ENCODE peak calls at places on chromosomes 16 and 17, in seven cellular contexts. Q is left lung; J is SJCRH30; F is tibial nerve; E is CD8-positive, alpha-beta T cell; I is HCT116; M is IMR-90. W is an unnamed sample.

GRCh38 chr17:33292184-33292980 is 713 bp downstream of the ASIC2 start:
- DNase-seq in Q (no peak), J (no peak), F (no peak), E (no peak), I (no peak), M (peak; percentile 20), W (peak; percentile 65)

GRCh38 chr17:29124135-29124930 is 55.9 kb downstream of the MYO18A start:
- DNase-seq in Q (no peak), J (peak; percentile 68), F (peak; percentile 52), E (no peak), I (no peak), M (peak; percentile 82), W (no peak)

GRCh38 chr17:82097187-82097918 is 683 bp downstream of the FASN start:
- DNase-seq in Q (no peak), J (peak; percentile 83), F (no peak), E (no peak), I (no peak), M (peak; percentile 64), W (peak; percentile 84)

GRCh38 chr17:72369366-72369765 is 248.5 kb downstream of the SOX9 start:
- DNase-seq in Q (no peak), J (no peak), F (no peak), E (no peak), I (no peak), M (no peak), W (no peak)

GRCh38 chr16:49562228-49562627 is 188.6 kb downstream of the C16orf78 start:
- DNase-seq in Q (no peak), J (no peak), F (no peak), E (no peak), I (no peak), M (no peak), W (no peak)

GRCh38 chr17:46195939-46196338 is 2.7 kb upstream of the KANSL1 start:
- DNase-seq in Q (no peak), J (no peak), F (no peak), E (no peak), I (no peak), M (no peak), W (no peak)

GRCh38 chr17:1347681-1348318 is 52.2 kb downstream of the YWHAE start:
- DNase-seq in Q (no peak), J (no peak), F (peak; percentile 25), E (no peak), I (no peak), M (peak; percentile 16), W (peak; percentile 66)

GRCh38 chr16:65116818-65117430 is 4.9 kb downstream of the CDH11 start:
- DNase-seq in Q (no peak), J (no peak), F (no peak), E (no peak), I (no peak), M (peak; percentile 41), W (no peak)

GRCh38 chr17:56292628-56293027 is 139.4 kb downstream of the ANKFN1 start:
- DNase-seq in Q (no peak), J (no peak), F (no peak), E (no peak), I (no peak), M (no peak), W (no peak)

GRCh38 chr16:77943770-77944169 is 78.6 kb upstream of the CLEC3A start:
- DNase-seq in Q (no peak), J (no peak), F (no peak), E (no peak), I (no peak), M (no peak), W (no peak)

GRCh38 chr16:49620158-49620867 is 235.6 kb downstream of the ZNF423 start:
- DNase-seq in Q (no peak), J (peak; percentile 81), F (peak; percentile 55), E (no peak), I (peak; percentile 24), M (peak; percentile 53), W (peak; percentile 94)

GRCh38 chr16:28210264-28210663 is 1.5 kb downstream of the XPO6 start:
- DNase-seq in Q (no peak), J (no peak), F (no peak), E (no peak), I (no peak), M (no peak), W (no peak)

GRCh38 chr16:47664653-47665325 is 203.7 kb downstream of the PHKB start:
- DNase-seq in Q (no peak), J (no peak), F (no peak), E (no peak), I (no peak), M (peak; percentile 11), W (no peak)

GRCh38 chr17:41739661-41740352 is 5.4 kb upstream of the HAP1 start:
- DNase-seq in Q (no peak), J (no peak), F (no peak), E (no peak), I (no peak), M (peak; percentile 24), W (no peak)

GRCh38 chr16:3842994-3843393 is 37.5 kb downstream of the CREBBP start:
- DNase-seq in Q (no peak), J (no peak), F (no peak), E (no peak), I (no peak), M (no peak), W (peak; percentile 77)

GRCh38 chr17:39022961-39023360 is 55.8 kb upstream of the FBXO47 start:
- DNase-seq in Q (no peak), J (no peak), F (no peak), E (no peak), I (no peak), M (no peak), W (no peak)

GRCh38 chr17:55990332-55991006 is 162.8 kb upstream of the ANKFN1 start:
- DNase-seq in Q (no peak), J (no peak), F (no peak), E (no peak), I (no peak), M (no peak), W (no peak)

GRCh38 chr16:55671206-55671973 is 15.6 kb downstream of the SLC6A2 start:
- DNase-seq in Q (no peak), J (no peak), F (no peak), E (no peak), I (no peak), M (no peak), W (no peak)
- H3K4me1 ChIP-seq in Q (no peaks in the 10 kb centered on the region), J (no peaks in the 10 kb centered on the region), F (no peaks in the 10 kb centered on the region), E (no peaks in the 10 kb centered on the region), I (no peaks in the 10 kb centered on the region), M (no peaks in the 10 kb centered on the region), W (no peaks in the 10 kb centered on the region)

DNA sequence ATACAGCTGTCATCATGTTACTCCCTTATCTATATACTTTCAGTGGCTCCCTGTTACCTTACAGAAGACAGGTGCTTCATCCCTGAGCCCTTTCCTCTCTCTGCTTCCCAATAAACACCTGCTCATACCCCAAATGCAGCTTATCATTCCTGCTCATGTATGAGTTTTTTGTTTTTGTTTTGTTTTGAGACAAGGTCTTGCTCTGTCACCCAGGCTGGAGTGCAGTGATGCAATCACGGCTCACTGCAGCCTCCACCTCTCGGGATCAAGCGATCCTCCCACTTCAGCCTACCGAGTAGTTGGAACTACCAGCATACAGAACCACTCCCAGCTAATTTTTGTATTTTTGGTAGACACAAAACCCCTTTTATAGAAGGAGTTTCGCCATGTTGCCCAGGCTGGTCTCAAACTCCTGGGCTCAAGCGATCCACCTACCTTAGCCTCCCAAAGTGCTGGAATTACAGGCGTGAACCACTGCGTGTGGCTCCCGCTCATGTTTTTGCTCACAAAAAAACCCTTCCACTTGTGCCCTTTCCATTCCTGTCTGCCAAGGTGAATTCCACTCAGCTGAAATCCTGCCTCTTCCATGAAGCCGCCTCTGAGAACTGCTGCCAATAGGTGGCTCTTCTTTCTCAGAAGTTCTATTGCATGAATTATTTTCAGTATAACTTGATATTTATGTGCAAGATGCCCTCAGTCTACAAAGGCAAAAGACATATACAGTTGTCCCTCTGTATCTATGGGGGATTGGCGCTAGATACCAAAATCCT is 7.9 kb upstream of the RNF157 start:
- DNase-seq in Q (no peak), J (no peak), F (no peak), E (no peak), I (no peak), M (no peak), W (no peak)
- H3K4me1 ChIP-seq in Q (peaks cover 51% of the 10 kb centered on the region), J (peaks cover 31% of the 10 kb centered on the region), F (no peaks in the 10 kb centered on the region), E (peaks cover 58% of the 10 kb centered on the region), I (no peaks in the 10 kb centered on the region), M (peaks cover 15% of the 10 kb centered on the region), W (no peaks in the 10 kb centered on the region)

DNA sequence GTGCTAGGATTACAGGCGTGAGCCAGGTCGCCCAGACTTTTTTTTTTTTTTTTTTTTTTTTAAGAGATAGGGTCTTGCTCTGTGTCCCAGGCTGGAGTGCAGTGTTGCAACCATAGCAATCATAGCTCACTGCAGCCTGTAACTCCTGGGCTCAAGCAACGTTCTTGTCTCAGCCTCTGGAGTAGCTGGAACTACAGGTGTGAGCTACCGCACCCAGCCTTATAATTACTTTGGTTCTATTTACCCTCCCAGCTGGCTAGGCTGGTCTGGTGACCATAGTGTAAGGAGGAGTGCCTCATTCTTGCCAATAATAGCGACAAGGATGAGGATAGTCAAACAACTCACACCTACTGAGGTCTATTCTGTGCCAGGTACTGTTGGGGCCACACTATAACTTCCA is 39.6 kb upstream of the USP7 start:
- DNase-seq in Q (peak; percentile 59), J (no peak), F (no peak), E (no peak), I (no peak), M (no peak), W (no peak)
- H3K4me1 ChIP-seq in Q (peaks cover 3% of the 10 kb centered on the region), J (no peaks in the 10 kb centered on the region), F (no peaks in the 10 kb centered on the region), E (peaks cover 2% of the 10 kb centered on the region), I (peaks cover 2% of the 10 kb centered on the region), M (no peaks in the 10 kb centered on the region), W (no peaks in the 10 kb centered on the region)

GRCh38 chr17:17018021-17018441 is 24.2 kb upstream of the MPRIP start:
- DNase-seq in Q (no peak), J (no peak), F (no peak), E (no peak), I (no peak), M (no peak), W (no peak)
- H3K4me1 ChIP-seq in Q (peaks cover 22% of the 10 kb centered on the region), J (peaks cover 15% of the 10 kb centered on the region), F (no peaks in the 10 kb centered on the region), E (peaks cover 8% of the 10 kb centered on the region), I (peaks cover 79% of the 10 kb centered on the region), M (peaks cover 9% of the 10 kb centered on the region), W (peaks cover 9% of the 10 kb centered on the region)

DNA sequence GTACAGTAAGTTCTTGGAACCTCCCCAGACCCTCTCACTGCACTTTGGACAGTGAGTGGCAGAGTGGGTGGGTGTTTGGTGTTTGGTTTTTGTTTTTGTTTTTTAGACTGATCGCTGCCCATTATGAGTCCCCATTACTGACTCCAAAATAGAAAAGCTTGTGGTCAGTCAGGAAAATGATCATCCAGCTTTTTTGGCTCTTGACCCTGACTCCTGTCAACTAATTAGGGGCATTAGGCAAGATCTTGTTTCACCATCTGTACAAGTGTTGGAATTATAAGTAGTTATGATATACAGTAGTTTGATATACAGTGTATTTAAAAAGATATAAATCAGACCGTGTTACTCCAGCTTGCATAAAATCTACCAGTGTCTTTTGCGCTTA is 6.3 kb downstream of the LYRM1 start:
- DNase-seq in Q (no peak), J (no peak), F (no peak), E (no peak), I (no peak), M (no peak), W (no peak)
- H3K4me1 ChIP-seq in Q (peaks cover 99% of the 10 kb centered on the region), J (peaks cover 14% of the 10 kb centered on the region), F (peaks cover 3% of the 10 kb centered on the region), E (peaks cover 20% of the 10 kb centered on the region), I (peaks cover 70% of the 10 kb centered on the region), M (peaks cover 24% of the 10 kb centered on the region), W (peaks cover 19% of the 10 kb centered on the region)

DNA sequence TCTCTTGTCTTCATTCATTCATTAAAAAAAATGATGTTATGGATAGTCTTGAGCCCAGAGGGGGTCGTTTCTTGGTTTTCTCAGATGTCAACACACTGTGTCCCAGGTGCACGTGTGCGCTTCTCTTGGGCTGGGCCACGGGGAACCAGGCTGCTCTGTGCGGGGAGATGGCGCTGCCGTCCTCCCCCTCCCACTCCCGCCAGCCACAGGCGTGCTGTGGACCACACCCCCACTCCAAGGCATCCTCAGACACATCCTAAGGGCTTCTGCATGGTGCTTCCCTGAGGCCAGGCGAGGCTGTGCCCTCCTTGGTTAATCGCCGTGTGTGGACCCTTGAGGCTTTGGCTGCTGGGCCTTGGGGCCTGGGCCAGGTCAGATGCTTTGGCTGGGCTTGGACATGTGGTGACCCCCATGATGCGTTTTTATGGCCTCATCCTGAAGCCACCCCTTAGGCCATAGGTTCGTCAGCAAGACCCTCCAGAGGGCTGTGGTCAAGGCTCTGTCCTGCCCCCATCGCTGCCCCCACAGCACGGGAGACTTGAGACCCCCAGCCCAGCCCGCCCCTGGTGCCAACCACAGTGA is 245.7 kb upstream of the CIBAR2 start:
- DNase-seq in Q (no peak), J (no peak), F (no peak), E (no peak), I (no peak), M (no peak), W (no peak)
- H3K4me1 ChIP-seq in Q (peaks cover 15% of the 10 kb centered on the region), J (peaks cover 50% of the 10 kb centered on the region), F (no peaks in the 10 kb centered on the region), E (no peaks in the 10 kb centered on the region), I (peaks cover 33% of the 10 kb centered on the region), M (peaks cover 26% of the 10 kb centered on the region), W (no peaks in the 10 kb centered on the region)